ENCODE peak calls at places on chromosomes 12 and 14, in six cellular contexts. Z is mammary epithelial cell, U is kidney tubule cell, M is NCI-H446 treated with DMSO at 0.1 percent for 48 hours, V is esophagus squamous epithelium, I is HFF-Myc. C is an unnamed sample.

GRCh38 chr14:51304956-51305355 is 64.9 kb downstream of the TMX1 start:
- DNase-seq in Z (peak), U (peak), M (no peak), V (no peak), I (peak), C (peak)

GRCh38 chr14:26966942-26967341 is 369.1 kb upstream of the NOVA1 start:
- DNase-seq in Z (no peak), U (peak), M (no peak), V (no peak), I (no peak), C (peak)

GRCh38 chr12:132417741-132418140 is 72.2 kb upstream of the FBRSL1 start:
- DNase-seq in Z (no peak), U (no peak), M (no peak), V (no peak), I (no peak), C (no peak)

GRCh38 chr12:55142896-55143870 is 17.0 kb downstream of the OR9K2 start:
- DNase-seq in Z (peak), U (peak), M (no peak), V (no peak), I (peak), C (peak)

GRCh38 chr12:28409892-28410291 is 219.6 kb downstream of the CCDC91 start:
- DNase-seq in Z (peak), U (no peak), M (no peak), V (no peak), I (no peak), C (peak)

GRCh38 chr12:49482095-49483051 is 56.5 kb upstream of the KCNH3 start:
- DNase-seq in Z (peak), U (peak), M (no peak), V (no peak), I (no peak), C (peak)

GRCh38 chr12:131159660-131160059 is 206.0 kb downstream of the ADGRD1 start:
- DNase-seq in Z (no peak), U (no peak), M (no peak), V (no peak), I (no peak), C (no peak)

GRCh38 chr12:117743746-117744145 is 225.0 kb downstream of the KSR2 start:
- DNase-seq in Z (no peak), U (no peak), M (no peak), V (no peak), I (no peak), C (no peak)

GRCh38 chr12:1350055-1350933 is 244.1 kb downstream of the FBXL14 start:
- DNase-seq in Z (peak), U (peak), M (no peak), V (no peak), I (peak), C (peak)

GRCh38 chr12:9851927-9852326 is 17.2 kb downstream of the CLEC2B start:
- DNase-seq in Z (no peak), U (no peak), M (no peak), V (no peak), I (no peak), C (peak)

GRCh38 chr14:95496690-95497241 is 19.7 kb downstream of the SYNE3 start:
- DNase-seq in Z (no peak), U (no peak), M (peak), V (no peak), I (peak), C (peak)

GRCh38 chr12:123916729-123917128 is 55.9 kb downstream of the CCDC92 start:
- DNase-seq in Z (peak), U (peak), M (no peak), V (no peak), I (peak), C (no peak)

GRCh38 chr12:64221656-64222010 is 463 bp downstream of the KICS2 start:
- DNase-seq in Z (peak), U (peak), M (peak), V (peak), I (peak), C (peak)

GRCh38 chr12:109927622-109928021 is 27.5 kb downstream of the TCHP start:
- DNase-seq in Z (no peak), U (peak), M (no peak), V (no peak), I (no peak), C (peak)

GRCh38 chr14:45066667-45067066 is 17.2 kb upstream of the PRPF39 start:
- DNase-seq in Z (no peak), U (no peak), M (no peak), V (no peak), I (no peak), C (no peak)

GRCh38 chr14:76922599-76922998 is 96.4 kb downstream of the LRRC74A start:
- DNase-seq in Z (no peak), U (no peak), M (no peak), V (no peak), I (no peak), C (no peak)

GRCh38 chr12:3728686-3729085 is 24.2 kb downstream of the CRACR2A start:
- DNase-seq in Z (no peak), U (no peak), M (no peak), V (no peak), I (no peak), C (no peak)

GRCh38 chr12:8948711-8949524 is 527 bp downstream of the M6PR start:
- DNase-seq in Z (peak), U (peak), M (no peak), V (no peak), I (no peak), C (peak)

GRCh38 chr12:39675263-39675662 is 55.7 kb upstream of the ABCD2 start:
- DNase-seq in Z (no peak), U (no peak), M (no peak), V (no peak), I (no peak), C (no peak)

GRCh38 chr14:61280526-61281185 is 482 bp downstream of the TMEM30B start:
- DNase-seq in Z (peak), U (peak), M (no peak), V (no peak), I (no peak), C (no peak)

GRCh38 chr12:42482086-42482819 is 107.3 kb downstream of the PRICKLE1 start:
- DNase-seq in Z (peak), U (peak), M (no peak), V (no peak), I (no peak), C (no peak)

GRCh38 chr12:83573676-83574075 is 887.0 kb downstream of the TMTC2 start:
- DNase-seq in Z (peak), U (peak), M (no peak), V (no peak), I (peak), C (no peak)

C was measured in HCEC 1CT.